ENCODE peak calls at places on chromosome 10, in six cellular contexts. D is GM12878, G is A549, K is K562, R is NB4, U is HepG2. C is an unnamed sample.

GRCh38 chr10:47181057-47181849 is 118.7 kb upstream of the GDF10 start:
- DNase-seq in R (peak; percentile 31), D (no peak), K (no peak), U (no peak), G (no peak), C (no peak)

GRCh38 chr10:22992075-22992474 is 64.2 kb downstream of the ARMC3 start:
- DNase-seq in D (no peak), U (no peak), R (no peak), K (no peak), G (no peak), C (no peak)

GRCh38 chr10:73655990-73656298 is at the start of gene SYNPO2L:
- DNase-seq in K (no peak), G (no peak), D (no peak), U (no peak), R (peak; percentile 79), C (no peak)

GRCh38 chr10:99279626-99280111 is 44.0 kb upstream of the HPSE2 start:
- DNase-seq in K (no peak), D (no peak), R (no peak), U (no peak), G (peak; percentile 7), C (no peak)

GRCh38 chr10:52879651-52880050 is 107.1 kb upstream of the MBL2 start:
- DNase-seq in D (no peak), G (no peak), K (no peak), R (no peak), U (no peak), C (no peak)

GRCh38 chr10:239109-239508 is 103.9 kb downstream of the ZMYND11 start:
- DNase-seq in R (peak; percentile 22), U (no peak), D (no peak), K (no peak), G (no peak), C (no peak)

GRCh38 chr10:100747826-100748231 is 2.4 kb downstream of the PAX2 start:
- DNase-seq in K (no peak), G (no peak), U (no peak), R (no peak), D (no peak), C (no peak)

GRCh38 chr10:121559321-121559720 is 38.9 kb downstream of the FGFR2 start:
- DNase-seq in D (no peak), U (no peak), R (no peak), K (no peak), G (no peak), C (no peak)

GRCh38 chr10:104441601-104442000 is 88.0 kb downstream of the CFAP58 start:
- DNase-seq in G (no peak), U (no peak), D (no peak), K (no peak), R (peak; percentile 88), C (no peak)

GRCh38 chr10:58460157-58460556 is 52.5 kb upstream of the BICC1 start:
- DNase-seq in G (no peak), D (no peak), K (no peak), R (no peak), U (no peak), C (no peak)

GRCh38 chr10:76428541-76429330 is 997.3 kb downstream of the LRMDA start:
- DNase-seq in U (no peak), G (no peak), R (no peak), K (no peak), D (no peak), C (peak; percentile 33)

GRCh38 chr10:10881132-10881813 is 136.4 kb upstream of the CELF2 start:
- DNase-seq in R (no peak), K (no peak), U (no peak), G (no peak), D (no peak), C (no peak)

GRCh38 chr10:33265621-33266020 is 68.8 kb downstream of the NRP1 start:
- DNase-seq in D (no peak), U (no peak), G (no peak), K (no peak), R (no peak), C (no peak)

GRCh38 chr10:132885451-132886210 is 56.7 kb downstream of the CFAP46 start:
- DNase-seq in D (no peak), U (no peak), K (no peak), R (no peak), G (no peak), C (no peak)

GRCh38 chr10:96341219-96342182 is 17.3 kb downstream of the OPALIN start:
- DNase-seq in G (no peak), K (no peak), R (no peak), D (no peak), U (no peak), C (no peak)

GRCh38 chr10:89301231-89301630 is 615 bp upstream of the IFIT2 start:
- DNase-seq in U (no peak), K (no peak), D (no peak), R (peak; percentile 87), G (no peak), C (peak; percentile 46)

GRCh38 chr10:91034494-91035157 is 113.7 kb upstream of the ANKRD1 start:
- DNase-seq in G (no peak), K (no peak), R (no peak), D (no peak), U (peak; percentile 9), C (peak; percentile 66)

GRCh38 chr10:7787150-7787856 is 490 bp downstream of the KIN start:
- DNase-seq in U (no peak), R (peak; percentile 11), G (peak; percentile 33), K (no peak), D (no peak), C (peak; percentile 23)

GRCh38 chr10:120761951-120762350 is 89.2 kb upstream of the WDR11 start:
- DNase-seq in K (no peak), D (no peak), U (no peak), G (no peak), R (no peak), C (peak; percentile 43)

GRCh38 chr10:69152002-69152401 is 28.0 kb downstream of the VPS26A start:
- DNase-seq in G (no peak), K (no peak), R (no peak), U (no peak), D (no peak), C (no peak)

GRCh38 chr10:31769564-31769963 is 159.1 kb downstream of the ARHGAP12 start:
- DNase-seq in K (no peak), G (no peak), D (no peak), U (no peak), R (no peak), C (no peak)

GRCh38 chr10:77905086-77905735 is 21.3 kb downstream of the DLG5 start:
- DNase-seq in R (no peak), K (no peak), G (no peak), U (no peak), D (no peak), C (no peak)

GRCh38 chr10:110392860-110393732 is 88.4 kb upstream of the SMNDC1 start:
- DNase-seq in G (no peak), K (no peak), U (no peak), D (no peak), R (peak; percentile 39), C (peak; percentile 90)

GRCh38 chr10:116098411-116099019 is 174.5 kb downstream of the GFRA1 start:
- DNase-seq in U (no peak), D (no peak), K (no peak), R (no peak), G (no peak), C (no peak)

GRCh38 chr10:84329094-84329611 is 764 bp downstream of the CCSER2 start:
- DNase-seq in U (peak; percentile 47), K (peak; percentile 29), G (peak; percentile 40), R (peak; percentile 41), D (no peak), C (peak; percentile 62)

GRCh38 chr10:70677620-70678249 is 5.4 kb downstream of the ADAMTS14 start:
- DNase-seq in G (no peak), R (no peak), U (no peak), K (no peak), D (no peak), C (no peak)

GRCh38 chr10:44186150-44186549 is 198.7 kb downstream of the CXCL12 start:
- DNase-seq in K (no peak), D (no peak), G (no peak), U (no peak), R (no peak), C (no peak)

GRCh38 chr10:3850999-3851937 is 66.3 kb upstream of the KLF6 start:
- DNase-seq in U (peak; percentile 66), D (peak; percentile 72), R (peak; percentile 80), K (no peak), G (peak; percentile 64), C (peak; percentile 78)

GRCh38 chr10:4775808-4776207 is 50.2 kb upstream of the AKR1E2 start:
- DNase-seq in G (peak; percentile 12), U (no peak), K (no peak), D (no peak), R (no peak), C (no peak)

GRCh38 chr10:59949608-59950007 is 43.3 kb upstream of the CCDC6 start:
- DNase-seq in G (no peak), K (no peak), U (no peak), D (no peak), R (no peak), C (no peak)

GRCh38 chr10:34607894-34608293 is 207.2 kb downstream of the PARD3 start:
- DNase-seq in U (peak; percentile 4), G (no peak), K (no peak), D (no peak), R (no peak), C (peak; percentile 55)

GRCh38 chr10:107834706-107835105 is 670.2 kb upstream of the SORCS1 start:
- DNase-seq in K (no peak), R (no peak), U (no peak), G (no peak), D (no peak), C (no peak)
- TF ChIP-seq MYC in K (no peak), R (no peak), U (no peak), G (no peak), D (no peak), C (no peak)

GRCh38 chr10:17220652-17221100 is 7.4 kb upstream of the VIM start:
- DNase-seq in K (no peak), R (no peak), D (no peak), U (no peak), G (no peak), C (no peak)
- TF ChIP-seq MYC in K (no peak), R (no peak), D (no peak), U (no peak), G (no peak), C (no peak)

DNA sequence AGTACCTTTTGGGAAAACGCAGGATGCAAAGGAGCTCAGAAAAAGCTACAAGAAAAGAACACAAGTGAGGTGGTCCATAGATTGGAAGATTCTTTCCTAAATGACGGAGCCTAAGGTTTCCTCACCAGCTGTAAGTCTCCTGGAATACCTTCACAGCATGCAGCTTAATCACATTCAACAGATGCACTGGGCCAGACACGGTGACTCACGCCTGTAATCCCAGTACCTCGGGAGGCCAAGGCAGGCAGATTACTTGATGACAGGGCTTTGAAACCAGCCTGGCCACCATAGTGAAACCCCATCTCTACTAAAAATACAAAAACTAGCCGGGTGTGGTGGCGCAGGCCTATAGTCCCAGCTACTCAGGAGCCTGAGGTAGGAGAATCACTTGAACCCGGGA is 228.7 kb downstream of the FRMD4A start:
- DNase-seq in U (no peak), R (no peak), G (no peak), K (no peak), D (no peak), C (no peak)
- TF ChIP-seq MYC in U (no peak), R (no peak), G (no peak), K (no peak), D (no peak), C (no peak)

DNA sequence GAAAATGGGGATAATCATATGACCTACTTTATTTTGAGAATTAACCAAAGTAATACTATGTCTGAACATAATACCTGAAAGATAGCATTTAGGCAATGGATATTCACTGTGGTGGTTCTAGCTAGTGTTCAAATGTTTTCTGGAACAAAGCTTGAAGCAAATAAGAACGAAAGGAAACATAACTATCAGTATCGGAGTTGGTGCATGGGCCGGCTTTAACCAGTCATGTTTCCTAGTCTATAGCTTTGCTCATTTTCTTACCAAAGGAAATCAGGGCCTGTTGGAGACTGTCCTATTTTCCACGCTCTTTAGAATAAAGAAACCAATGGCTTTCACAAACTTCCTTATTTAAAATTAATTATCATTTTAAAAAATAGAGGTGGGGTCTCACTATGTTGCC is 8.9 kb downstream of the IL2RA start:
- DNase-seq in D (no peak), U (no peak), G (no peak), R (no peak), K (no peak), C (no peak)
- TF ChIP-seq MYC in D (no peak), U (no peak), G (no peak), R (no peak), K (no peak), C (no peak)